ENCODE peak calls at places on chromosomes 11 and 22, in ten cellular contexts. Z is cerebellum; G is LoVo; W is SHP77 treated with DMSO at 0.1 percent for 48 hours; F is COR-L47; R is astrocyte of the spinal cord; D is lower lobe of right lung; T is T-cell; B is head of caudate nucleus; V is stimulated activated CD8-positive, alpha-beta memory T cell treated with anti-CD3 and anti-CD28 coated beads, Interleukin-4, amount 100 ng/mL, for 1 hour. I is an unnamed sample.
A peak's percentile ranks its signal among the peaks of the same experiment; 100 is the strongest.

GRCh38 chr11:106988151-106988806 is 30.0 kb downstream of the GUCY1A2 start:
- DNase-seq in Z (no peak), R (peak; percentile 92), B (no peak), G (no peak), T (no peak), W (no peak), D (no peak), F (no peak), V (no peak), I (no peak)

GRCh38 chr11:134461621-134462020 is 49.6 kb upstream of the B3GAT1 start:
- DNase-seq in Z (no peak), G (no peak), D (no peak), V (no peak), R (no peak), B (no peak), T (no peak), F (no peak), W (no peak), I (no peak)

GRCh38 chr22:38163844-38164577 is 17.6 kb downstream of the PLA2G6 start:
- DNase-seq in B (no peak), T (no peak), D (no peak), W (no peak), Z (no peak), F (no peak), V (no peak), R (no peak), G (no peak), I (no peak)

GRCh38 chr11:6251990-6252473 is 7.6 kb upstream of the CCKBR start:
- DNase-seq in G (no peak), B (no peak), W (no peak), F (no peak), T (no peak), R (no peak), D (no peak), V (no peak), Z (peak; percentile 56), I (no peak)

GRCh38 chr11:65440831-65441499 is 18.4 kb downstream of the NEAT1 start:
- DNase-seq in G (no peak), F (no peak), Z (no peak), D (no peak), R (peak; percentile 51), T (no peak), V (no peak), W (no peak), B (peak; percentile 29), I (no peak)

GRCh38 chr22:19620742-19621371 is 93.4 kb upstream of the SEPTIN5 start:
- DNase-seq in B (no peak), W (peak; percentile 83), D (peak; percentile 45), F (no peak), V (no peak), G (no peak), Z (peak; percentile 34), R (peak; percentile 3), T (no peak), I (no peak)

GRCh38 chr22:19086944-19087343 is 35.3 kb downstream of the DGCR2 start:
- DNase-seq in D (no peak), G (no peak), W (no peak), B (no peak), Z (no peak), R (peak; percentile 53), V (no peak), T (no peak), F (no peak), I (no peak)

GRCh38 chr11:62443390-62444201 is 24.8 kb downstream of the SCGB1A1 start:
- DNase-seq in Z (no peak), V (no peak), B (no peak), W (no peak), F (no peak), D (no peak), R (no peak), G (no peak), T (no peak), I (no peak)

GRCh38 chr11:36510567-36511020 is 522 bp upstream of the TRAF6 start:
- DNase-seq in R (peak; percentile 32), Z (no peak), V (no peak), B (no peak), T (no peak), D (no peak), G (peak; percentile 24), F (no peak), W (no peak), I (no peak)

GRCh38 chr11:80282643-80283042 is 841.8 kb upstream of the TENM4 start:
- DNase-seq in V (no peak), Z (no peak), D (no peak), G (no peak), B (no peak), T (no peak), W (no peak), R (no peak), F (no peak), I (no peak)

GRCh38 chr11:121249039-121249663 is 43.4 kb upstream of the SC5D start:
- DNase-seq in W (peak; percentile 43), T (no peak), B (no peak), R (peak; percentile 73), D (no peak), F (no peak), Z (peak; percentile 40), V (no peak), G (peak; percentile 61), I (no peak)

GRCh38 chr11:8282621-8283509 is 19.2 kb upstream of the LMO1 start:
- DNase-seq in R (no peak), W (no peak), V (no peak), B (no peak), T (no peak), D (no peak), F (peak; percentile 29), Z (no peak), G (no peak), I (no peak)

GRCh38 chr11:69351460-69351859 is 57.5 kb downstream of the MYEOV start:
- DNase-seq in F (no peak), B (no peak), Z (no peak), T (no peak), V (no peak), R (peak; percentile 79), W (no peak), G (peak; percentile 7), D (no peak), I (no peak)

GRCh38 chr11:68338041-68338800 is 25.8 kb downstream of the LRP5 start:
- DNase-seq in G (no peak), W (no peak), Z (no peak), V (no peak), R (no peak), F (no peak), D (peak; percentile 49), B (peak; percentile 73), T (no peak), I (no peak)

GRCh38 chr11:14193644-14194043 is 165.3 kb downstream of the RRAS2 start:
- DNase-seq in Z (no peak), W (no peak), D (no peak), B (no peak), T (no peak), V (no peak), F (no peak), G (no peak), R (no peak), I (no peak)

GRCh38 chr11:74341926-74342325 is 30.5 kb upstream of the P4HA3 start:
- DNase-seq in W (no peak), Z (no peak), F (no peak), G (no peak), B (no peak), T (no peak), V (no peak), D (no peak), R (no peak), I (no peak)

GRCh38 chr11:128406365-128406706 is 181.0 kb downstream of the ETS1 start:
- DNase-seq in B (no peak), V (no peak), R (peak; percentile 48), D (no peak), Z (no peak), G (no peak), F (no peak), T (no peak), W (no peak), I (no peak)

GRCh38 chr11:28739489-28740280 is 631.5 kb downstream of the METTL15 start:
- DNase-seq in G (no peak), W (no peak), V (no peak), D (no peak), T (no peak), R (no peak), Z (no peak), F (peak; percentile 29), B (no peak), I (no peak)

GRCh38 chr11:35662649-35663407 is at the start of gene TRIM44:
- DNase-seq in T (peak; percentile 80), W (peak; percentile 71), G (peak; percentile 81), D (peak; percentile 91), R (peak; percentile 84), Z (peak; percentile 89), V (peak; percentile 44), B (peak; percentile 90), F (peak; percentile 73), I (peak; percentile 70)

GRCh38 chr11:65066315-65066714 is 8.0 kb upstream of the NAALADL1 start:
- DNase-seq in T (no peak), G (no peak), Z (no peak), B (no peak), F (no peak), V (no peak), D (no peak), W (no peak), R (no peak), I (no peak)

GRCh38 chr11:1162498-1163311 is 5.0 kb downstream of the MUC5AC start:
- DNase-seq in F (no peak), R (no peak), Z (no peak), G (no peak), B (no peak), D (no peak), V (no peak), T (no peak), W (no peak), I (no peak)

GRCh38 chr11:16086229-16086628 is 270.1 kb downstream of the SOX6 start:
- DNase-seq in Z (no peak), V (no peak), F (no peak), D (no peak), W (no peak), G (no peak), B (no peak), T (no peak), R (no peak), I (no peak)

GRCh38 chr11:19934828-19935259 is 222.2 kb downstream of the NAV2 start:
- DNase-seq in G (no peak), W (no peak), F (no peak), R (peak; percentile 70), V (no peak), Z (no peak), T (no peak), B (no peak), D (no peak), I (no peak)

GRCh38 chr11:64729851-64730382 is 6.9 kb upstream of the NRXN2 start:
- DNase-seq in Z (no peak), B (no peak), W (no peak), V (no peak), F (no peak), T (no peak), D (no peak), R (no peak), G (no peak), I (no peak)

GRCh38 chr11:134667505-134667904 is 255.5 kb upstream of the B3GAT1 start:
- DNase-seq in F (no peak), B (no peak), R (no peak), D (no peak), Z (no peak), V (no peak), T (no peak), G (no peak), W (no peak), I (no peak)

GRCh38 chr11:13304655-13305340 is 27.2 kb downstream of the BMAL1 start:
- DNase-seq in D (no peak), G (no peak), R (no peak), F (no peak), B (no peak), T (no peak), W (no peak), Z (no peak), V (no peak), I (no peak)

GRCh38 chr22:22752556-22753477 is 108.4 kb downstream of the GGTLC2 start:
- DNase-seq in G (no peak), T (peak; percentile 66), W (no peak), B (no peak), R (no peak), V (no peak), F (no peak), Z (no peak), D (no peak), I (peak; percentile 19)

GRCh38 chr11:86138958-86139357 is 70.1 kb upstream of the PICALM start:
- DNase-seq in Z (no peak), B (no peak), V (no peak), W (no peak), R (no peak), G (no peak), F (no peak), T (no peak), D (no peak), I (peak; percentile 8)